ENCODE peak calls at places on chromosomes 12 and 14, in ten cellular contexts. P is small intestine; M is effector memory CD8-positive, alpha-beta T cell; R is posterior vena cava; V is LNCaP clone FGC; A is cardiac muscle cell; F is T-helper 9 cell; X is HFF-Myc; I is left cardiac atrium; G is A172. T is an unnamed sample.

GRCh38 chr12:88490425-88490824 is 89.8 kb downstream of the KITLG start:
- DNase-seq in P (peak), M (no peak), R (no peak), V (no peak), A (no peak), F (no peak), X (no peak), I (no peak), G (no peak), T (no peak)

GRCh38 chr12:19129486-19130223 is at the start of gene PLEKHA5:
- DNase-seq in P (peak), M (peak), R (peak), V (no peak), A (peak), F (peak), X (no peak), I (peak), G (peak), T (peak)

GRCh38 chr14:51093371-51094281 is 1.3 kb downstream of the TRIM9 start:
- DNase-seq in P (no peak), M (peak), R (peak), V (no peak), A (peak), F (peak), X (no peak), I (no peak), G (no peak), T (peak)

GRCh38 chr12:118219772-118220171 is 83.8 kb downstream of the PEBP1 start:
- DNase-seq in P (no peak), M (no peak), R (no peak), V (no peak), A (no peak), F (no peak), X (no peak), I (no peak), G (no peak), T (no peak)

GRCh38 chr14:75806247-75806876 is 145.3 kb downstream of the TTLL5 start:
- DNase-seq in P (peak), M (no peak), R (no peak), V (no peak), A (no peak), F (no peak), X (no peak), I (no peak), G (no peak), T (no peak)

GRCh38 chr12:48970702-48971334 is 717 bp downstream of the WNT10B start:
- DNase-seq in P (no peak), M (no peak), R (peak), V (no peak), A (no peak), F (no peak), X (no peak), I (no peak), G (no peak), T (no peak)

GRCh38 chr14:73723799-73724621 is 9.8 kb upstream of the PNMA1 start:
- DNase-seq in P (no peak), M (no peak), R (peak), V (peak), A (peak), F (no peak), X (peak), I (peak), G (peak), T (no peak)

GRCh38 chr12:114913871-114914801 is 230.2 kb upstream of the TBX3 start:
- DNase-seq in P (peak), M (no peak), R (no peak), V (peak), A (no peak), F (no peak), X (no peak), I (no peak), G (peak), T (no peak)

GRCh38 chr12:92648242-92649031 is 54.4 kb upstream of the PLEKHG7 start:
- DNase-seq in P (no peak), M (no peak), R (no peak), V (no peak), A (no peak), F (no peak), X (no peak), I (no peak), G (no peak), T (no peak)

GRCh38 chr12:77531912-77532311 is 298.8 kb upstream of the NAV3 start:
- DNase-seq in P (no peak), M (no peak), R (no peak), V (no peak), A (no peak), F (no peak), X (no peak), I (no peak), G (no peak), T (no peak)

GRCh38 chr12:78096909-78097597 is 266.4 kb downstream of the NAV3 start:
- DNase-seq in P (no peak), M (no peak), R (no peak), V (peak), A (peak), F (no peak), X (peak), I (no peak), G (no peak), T (no peak)

GRCh38 chr12:1907652-1908611 is 10.5 kb downstream of the CACNA2D4 start:
- DNase-seq in P (peak), M (no peak), R (peak), V (no peak), A (no peak), F (no peak), X (no peak), I (no peak), G (no peak), T (peak)

GRCh38 chr14:66425402-66425801 is 60.8 kb upstream of the CCDC196 start:
- DNase-seq in P (no peak), M (no peak), R (no peak), V (no peak), A (no peak), F (no peak), X (no peak), I (peak), G (no peak), T (no peak)

GRCh38 chr14:100982764-100983163 is 79.2 kb upstream of the RTL1 start:
- DNase-seq in P (no peak), M (no peak), R (no peak), V (no peak), A (no peak), F (no peak), X (no peak), I (no peak), G (no peak), T (no peak)

GRCh38 chr12:27779416-27779815 is 617 bp upstream of the KLHL42 start:
- DNase-seq in P (peak), M (no peak), R (no peak), V (no peak), A (no peak), F (no peak), X (no peak), I (peak), G (no peak), T (no peak)

GRCh38 chr14:95248422-95248821 is 71.3 kb downstream of the CLMN start:
- DNase-seq in P (no peak), M (no peak), R (no peak), V (no peak), A (no peak), F (no peak), X (no peak), I (no peak), G (no peak), T (peak)

GRCh38 chr12:17079251-17079909 is 473.4 kb upstream of the LMO3 start:
- DNase-seq in P (no peak), M (no peak), R (no peak), V (no peak), A (no peak), F (no peak), X (no peak), I (no peak), G (no peak), T (no peak)

GRCh38 chr14:73208390-73208789 is 28.9 kb upstream of the PAPLN start:
- DNase-seq in P (no peak), M (no peak), R (no peak), V (no peak), A (no peak), F (no peak), X (no peak), I (no peak), G (no peak), T (no peak)

GRCh38 chr12:113233967-113234366 is 12.7 kb downstream of the TPCN1 start:
- DNase-seq in P (no peak), M (no peak), R (peak), V (no peak), A (no peak), F (no peak), X (no peak), I (peak), G (no peak), T (peak)

GRCh38 chr12:57196439-57196838 is 20.2 kb upstream of the NXPH4 start:
- DNase-seq in P (peak), M (no peak), R (no peak), V (no peak), A (no peak), F (no peak), X (no peak), I (no peak), G (no peak), T (no peak)

GRCh38 chr12:87667378-87667777 is 361.8 kb downstream of the C12orf50 start:
- DNase-seq in P (peak), M (no peak), R (no peak), V (no peak), A (peak), F (no peak), X (no peak), I (no peak), G (peak), T (no peak)

GRCh38 chr14:44369401-44370123 is 137.5 kb downstream of the FSCB start:
- DNase-seq in P (peak), M (no peak), R (no peak), V (no peak), A (no peak), F (no peak), X (no peak), I (no peak), G (no peak), T (no peak)

GRCh38 chr14:26938054-26938453 is 340.2 kb upstream of the NOVA1 start:
- DNase-seq in P (no peak), M (no peak), R (no peak), V (no peak), A (no peak), F (no peak), X (no peak), I (no peak), G (no peak), T (no peak)

GRCh38 chr12:92030618-92031017 is 115.0 kb downstream of the BTG1 start:
- DNase-seq in P (peak), M (peak), R (no peak), V (peak), A (peak), F (peak), X (no peak), I (peak), G (no peak), T (no peak)

GRCh38 chr12:22410497-22410896 is 76.0 kb upstream of the ST8SIA1 start:
- DNase-seq in P (no peak), M (peak), R (no peak), V (peak), A (no peak), F (no peak), X (no peak), I (no peak), G (no peak), T (no peak)

GRCh38 chr12:106629797-106630669 is 47.2 kb downstream of the RFX4 start:
- DNase-seq in P (no peak), M (no peak), R (no peak), V (no peak), A (peak), F (no peak), X (no peak), I (no peak), G (peak), T (no peak)

GRCh38 chr14:69615471-69616407 is 4.3 kb downstream of the SUSD6 start:
- DNase-seq in P (peak), M (peak), R (no peak), V (no peak), A (peak), F (no peak), X (peak), I (peak), G (peak), T (peak)

GRCh38 chr14:71245659-71246361 is 338.6 kb downstream of the PCNX1 start:
- DNase-seq in P (peak), M (no peak), R (no peak), V (no peak), A (no peak), F (no peak), X (no peak), I (no peak), G (no peak), T (no peak)

GRCh38 chr12:11711675-11712327 is 62.3 kb downstream of the ETV6 start:
- DNase-seq in P (no peak), M (no peak), R (no peak), V (no peak), A (peak), F (no peak), X (no peak), I (no peak), G (no peak), T (no peak)

GRCh38 chr14:61203059-61203753 is 77.9 kb downstream of the TMEM30B start:
- DNase-seq in P (no peak), M (no peak), R (no peak), V (no peak), A (no peak), F (no peak), X (no peak), I (no peak), G (no peak), T (no peak)

GRCh38 chr12:129807101-129807500 is 96.7 kb downstream of the TMEM132D start:
- DNase-seq in P (no peak), M (no peak), R (no peak), V (no peak), A (no peak), F (no peak), X (no peak), I (no peak), G (no peak), T (no peak)

T was measured in sciatic nerve.